ENCODE peak calls at places on chromosome 16, in six cellular contexts. G, E, K, Z, X and H are unnamed samples.

GRCh38 chr16:35533683-35534082 is 2074.3 kb downstream of the TP53TG3F start:
- DNase-seq in G (no peak), E (no peak), K (no peak), Z (no peak), X (no peak), H (no peak)

GRCh38 chr16:57859331-57859730 is 57.0 kb upstream of the KIFC3 start:
- DNase-seq in G (peak), E (peak), K (no peak), Z (no peak), X (peak), H (no peak)

GRCh38 chr16:6193718-6194117 is 1096.1 kb upstream of the EEF2KMT start:
- DNase-seq in G (peak), E (peak), K (no peak), Z (no peak), X (no peak), H (no peak)

GRCh38 chr16:50338371-50339231 is 30.2 kb downstream of the BRD7 start:
- DNase-seq in G (no peak), E (no peak), K (no peak), Z (no peak), X (no peak), H (no peak)

GRCh38 chr16:67235816-67236547 is 9.1 kb downstream of the TMEM208 start:
- DNase-seq in G (peak), E (no peak), K (no peak), Z (no peak), X (no peak), H (no peak)

GRCh38 chr16:75262104-75262799 is 10.8 kb upstream of the BCAR1 start:
- DNase-seq in G (peak), E (no peak), K (no peak), Z (no peak), X (peak), H (no peak)

GRCh38 chr16:18931756-18932155 is 5.5 kb upstream of the SMG1 start:
- DNase-seq in G (no peak), E (no peak), K (no peak), Z (no peak), X (no peak), H (no peak)

GRCh38 chr16:14358697-14359305 is 271.3 kb downstream of the PARN start:
- DNase-seq in G (no peak), E (no peak), K (no peak), Z (no peak), X (peak), H (no peak)

GRCh38 chr16:58451945-58452401 is 48.0 kb upstream of the NDRG4 start:
- DNase-seq in G (no peak), E (no peak), K (peak), Z (no peak), X (peak), H (peak)

GRCh38 chr16:78775161-78775561 is 675.7 kb downstream of the WWOX start:
- DNase-seq in G (no peak), E (no peak), K (no peak), Z (no peak), X (no peak), H (no peak)

GRCh38 chr16:53089434-53090270 is 34.9 kb downstream of the CHD9 start:
- DNase-seq in G (no peak), E (peak), K (no peak), Z (no peak), X (peak), H (no peak)

GRCh38 chr16:87851141-87851587 is 18.1 kb downstream of the SLC7A5 start:
- DNase-seq in G (no peak), E (no peak), K (no peak), Z (no peak), X (no peak), H (no peak)

GRCh38 chr16:75909746-75910145 is 183.5 kb upstream of the CPHXL start:
- DNase-seq in G (no peak), E (no peak), K (no peak), Z (no peak), X (no peak), H (no peak)

GRCh38 chr16:67667817-67668494 is 1.3 kb downstream of the C16orf86 start:
- DNase-seq in G (peak), E (peak), K (peak), Z (peak), X (peak), H (peak)

GRCh38 chr16:709651-710499 is 4.3 kb upstream of the FBXL16 start:
- DNase-seq in G (peak), E (peak), K (peak), Z (peak), X (peak), H (no peak)

GRCh38 chr16:85722497-85722896 is 28.4 kb downstream of the C16orf74 start:
- DNase-seq in G (no peak), E (no peak), K (no peak), Z (no peak), X (no peak), H (no peak)

GRCh38 chr16:47143677-47144558 is at the start of gene NETO2:
- DNase-seq in G (peak), E (peak), K (no peak), Z (no peak), X (peak), H (no peak)

GRCh38 chr16:83615131-83615530 is 192.6 kb upstream of the HSBP1 start:
- DNase-seq in G (no peak), E (no peak), K (no peak), Z (no peak), X (no peak), H (no peak)

GRCh38 chr16:16073884-16074781 is 124.7 kb downstream of the ABCC1 start:
- DNase-seq in G (peak), E (peak), K (peak), Z (peak), X (peak), H (peak)

GRCh38 chr16:15988268-15989013 is 39.0 kb downstream of the ABCC1 start:
- DNase-seq in G (peak), E (peak), K (no peak), Z (no peak), X (peak), H (no peak)

GRCh38 chr16:67656344-67657016 is 3.6 kb downstream of the ACD start:
- DNase-seq in G (no peak), E (no peak), K (no peak), Z (no peak), X (no peak), H (no peak)

GRCh38 chr16:77951788-77952187 is 70.6 kb upstream of the CLEC3A start:
- DNase-seq in G (peak), E (peak), K (no peak), Z (no peak), X (no peak), H (no peak)

GRCh38 chr16:54504372-54504771 is 217.8 kb upstream of the IRX3 start:
- DNase-seq in G (no peak), E (no peak), K (no peak), Z (no peak), X (no peak), H (no peak)

GRCh38 chr16:85015481-85016177 is 4.3 kb upstream of the ZDHHC7 start:
- DNase-seq in G (no peak), E (no peak), K (no peak), Z (no peak), X (peak), H (no peak)

GRCh38 chr16:55713103-55713502 is 57.3 kb downstream of the SLC6A2 start:
- DNase-seq in G (no peak), E (no peak), K (no peak), Z (no peak), X (no peak), H (no peak)

GRCh38 chr16:49482690-49483089 is 109.1 kb downstream of the C16orf78 start:
- DNase-seq in G (no peak), E (no peak), K (no peak), Z (no peak), X (no peak), H (no peak)

GRCh38 chr16:56910654-56911539 is 21.0 kb upstream of the HERPUD1 start:
- DNase-seq in G (no peak), E (no peak), K (peak), Z (peak), X (peak), H (no peak)

GRCh38 chr16:19166500-19166899 is 1.5 kb upstream of the SYT17 start:
- DNase-seq in G (no peak), E (no peak), K (no peak), Z (no peak), X (no peak), H (no peak)

GRCh38 chr16:26787924-26788323 is 278.8 kb upstream of the C16orf82 start:
- DNase-seq in G (no peak), E (no peak), K (no peak), Z (no peak), X (no peak), H (no peak)

GRCh38 chr16:51084074-51084928 is 66.8 kb downstream of the SALL1 start:
- DNase-seq in G (no peak), E (no peak), K (no peak), Z (no peak), X (no peak), H (no peak)

GRCh38 chr16:1583180-1583579 is 28.7 kb downstream of the IFT140 start:
- DNase-seq in G (peak), E (no peak), K (no peak), Z (no peak), X (no peak), H (no peak)

GRCh38 chr16:19840524-19841110 is 44.0 kb downstream of the GPRC5B start:
- DNase-seq in G (no peak), E (no peak), K (no peak), Z (no peak), X (no peak), H (no peak)

GRCh38 chr16:745739-746138 is 4.9 kb upstream of the CIAO3 start:
- DNase-seq in G (peak), E (peak), K (no peak), Z (no peak), X (no peak), H (no peak)

GRCh38 chr16:19168173-19169080 is at the start of gene SYT17:
- DNase-seq in G (peak), E (peak), K (no peak), Z (no peak), X (peak), H (no peak)

GRCh38 chr16:81399909-81400308 is 44.7 kb upstream of the CMIP start:
- DNase-seq in G (no peak), E (no peak), K (no peak), Z (no peak), X (no peak), H (no peak)

GRCh38 chr16:53924311-53924860 is 220.4 kb downstream of the FTO start:
- DNase-seq in G (no peak), E (peak), K (no peak), Z (no peak), X (no peak), H (no peak)

GRCh38 chr16:27461483-27462171 is 59.7 kb downstream of the IL21R start:
- DNase-seq in G (no peak), E (no peak), K (peak), Z (no peak), X (peak), H (peak)

DNA sequence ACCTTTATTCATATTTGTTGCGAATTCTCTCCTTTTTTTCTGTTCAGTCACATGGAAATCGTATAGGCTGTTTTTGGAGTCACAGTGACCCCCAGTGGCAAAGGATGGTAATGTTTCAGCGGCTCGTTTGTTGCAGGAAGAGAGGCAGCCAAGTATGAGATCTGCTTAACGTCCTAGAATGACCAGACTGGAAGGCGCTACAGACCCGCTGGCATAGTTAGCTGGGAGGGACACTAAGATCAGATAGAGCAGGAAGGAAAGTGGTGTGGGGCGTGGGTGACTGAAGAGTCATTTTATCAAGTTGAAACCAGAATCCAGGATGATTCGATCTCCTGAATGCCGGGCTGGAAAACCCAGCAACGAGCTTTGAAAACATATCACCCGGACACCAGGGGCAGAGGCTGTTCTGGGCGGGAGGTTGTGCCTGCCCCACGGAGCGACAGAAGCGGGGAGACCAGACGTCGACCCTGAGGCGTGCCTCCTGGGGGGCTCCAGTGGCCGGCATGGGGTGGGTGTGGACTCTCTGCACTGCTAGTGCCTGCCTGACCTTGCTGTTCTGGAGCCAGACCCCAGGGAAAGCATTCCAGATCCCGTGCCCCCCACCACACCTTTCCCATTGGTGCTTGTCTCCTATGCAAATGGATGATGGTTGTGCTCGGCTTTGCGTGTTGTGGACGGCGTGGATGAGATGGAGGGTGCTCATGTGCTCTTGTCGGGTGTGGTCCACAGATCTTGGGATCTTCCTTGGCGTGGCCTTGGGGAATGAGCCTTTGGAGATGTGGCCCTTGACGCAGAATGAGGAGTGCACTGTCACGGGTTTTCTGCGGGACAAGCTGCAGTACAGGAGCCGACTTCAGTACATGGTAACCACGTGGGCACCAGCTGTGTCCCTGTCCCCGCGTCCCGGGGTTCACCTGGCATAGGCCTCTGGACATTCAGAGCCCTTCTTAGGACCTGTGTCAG is 7.7 kb downstream of the IL34 start:
- DNase-seq in G (peak), E (peak), K (peak), Z (peak), X (peak), H (peak)
- H3K4me3 ChIP-seq in G (no peak), E (no peak), K (peak), Z (peak), X (peak), H (peak)

DNA sequence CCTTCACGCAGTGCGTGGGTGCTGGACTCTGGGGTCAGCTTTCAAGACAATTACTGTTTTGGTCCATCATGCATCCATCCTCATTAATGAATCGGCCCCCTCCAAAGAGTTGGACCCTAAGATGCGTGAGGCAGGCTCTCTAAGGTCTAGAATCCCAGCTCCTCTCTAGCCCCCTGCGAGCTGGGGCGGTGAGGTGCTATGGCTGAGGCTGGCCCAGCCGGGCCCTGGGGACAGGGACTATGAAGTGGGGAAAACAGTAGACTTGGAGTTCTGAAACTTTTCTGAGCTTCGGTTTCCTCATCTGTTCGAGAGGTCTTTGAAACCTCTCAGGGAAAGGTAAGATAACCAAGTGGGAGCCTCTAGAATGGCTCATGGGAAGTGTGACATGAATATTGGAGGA is 1.6 kb downstream of the SH2B1 start:
- DNase-seq in G (no peak), E (no peak), K (no peak), Z (no peak), X (no peak), H (no peak)
- H3K4me3 ChIP-seq in G (no peak), E (no peak), K (no peak), Z (no peak), X (no peak), H (no peak)

GRCh38 chr16:74076568-74076967 is 220.0 kb upstream of the PSMD7 start:
- DNase-seq in G (peak), E (no peak), K (no peak), Z (no peak), X (no peak), H (no peak)

GRCh38 chr16:74073471-74073870 is 223.1 kb upstream of the PSMD7 start:
- DNase-seq in G (no peak), E (no peak), K (no peak), Z (no peak), X (peak), H (peak)

GRCh38 chr16:74083582-74083981 is 213.0 kb upstream of the PSMD7 start:
- DNase-seq in G (no peak), E (no peak), K (no peak), Z (no peak), X (no peak), H (no peak)

GRCh38 chr16:74075393-74075792 is 221.2 kb upstream of the PSMD7 start:
- DNase-seq in G (no peak), E (no peak), K (no peak), Z (no peak), X (no peak), H (no peak)

DNA sequence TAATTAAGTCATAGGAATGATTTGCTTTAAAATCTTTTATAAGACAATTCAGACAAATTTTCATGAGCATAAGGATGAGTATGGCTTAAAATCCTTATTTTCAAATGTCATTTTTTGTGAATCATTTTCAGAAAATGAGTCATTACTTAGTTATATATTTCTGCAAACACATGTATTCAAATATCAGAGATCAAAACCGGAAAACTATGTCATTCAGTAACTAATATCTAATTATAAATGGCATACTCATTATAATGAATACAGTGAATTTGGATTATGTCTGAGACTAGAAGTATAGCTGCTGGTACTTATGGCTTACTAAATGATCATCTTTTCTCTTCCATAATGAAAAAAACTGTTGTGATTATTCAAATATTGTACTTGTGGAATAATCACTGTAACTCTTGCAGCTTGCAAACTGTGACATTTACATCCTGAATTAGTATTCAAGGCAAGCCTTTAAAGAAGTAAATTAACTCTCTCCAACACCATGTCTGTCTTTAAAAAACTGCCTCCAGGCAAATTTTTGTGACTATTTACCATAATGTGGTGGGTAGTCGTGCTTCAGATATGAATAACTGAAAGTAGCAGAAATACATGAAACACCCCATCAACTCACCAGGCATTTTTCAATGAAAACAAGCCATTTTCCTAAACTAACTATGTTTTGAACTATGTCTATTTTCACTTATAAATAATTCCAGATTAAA is 217.6 kb upstream of the PSMD7 start:
- DNase-seq in G (no peak), E (no peak), K (no peak), Z (no peak), X (no peak), H (no peak)
- H3K4me3 ChIP-seq in G (no peak), E (no peak), K (no peak), Z (no peak), X (no peak), H (no peak)

GRCh38 chr16:73051216-73051615 is 3.3 kb upstream of the ZFHX3 start:
- DNase-seq in G (no peak), E (no peak), K (no peak), Z (no peak), X (no peak), H (no peak)

GRCh38 chr16:73051903-73052302 is 4.0 kb upstream of the ZFHX3 start:
- DNase-seq in G (no peak), E (no peak), K (no peak), Z (no peak), X (no peak), H (no peak)

GRCh38 chr16:73053379-73054130 is 5.6 kb upstream of the ZFHX3 start:
- DNase-seq in G (peak), E (no peak), K (no peak), Z (no peak), X (peak), H (no peak)

GRCh38 chr16:73053038-73053378 is 5.1 kb upstream of the ZFHX3 start:
- DNase-seq in G (peak), E (no peak), K (no peak), Z (no peak), X (no peak), H (no peak)

DNA sequence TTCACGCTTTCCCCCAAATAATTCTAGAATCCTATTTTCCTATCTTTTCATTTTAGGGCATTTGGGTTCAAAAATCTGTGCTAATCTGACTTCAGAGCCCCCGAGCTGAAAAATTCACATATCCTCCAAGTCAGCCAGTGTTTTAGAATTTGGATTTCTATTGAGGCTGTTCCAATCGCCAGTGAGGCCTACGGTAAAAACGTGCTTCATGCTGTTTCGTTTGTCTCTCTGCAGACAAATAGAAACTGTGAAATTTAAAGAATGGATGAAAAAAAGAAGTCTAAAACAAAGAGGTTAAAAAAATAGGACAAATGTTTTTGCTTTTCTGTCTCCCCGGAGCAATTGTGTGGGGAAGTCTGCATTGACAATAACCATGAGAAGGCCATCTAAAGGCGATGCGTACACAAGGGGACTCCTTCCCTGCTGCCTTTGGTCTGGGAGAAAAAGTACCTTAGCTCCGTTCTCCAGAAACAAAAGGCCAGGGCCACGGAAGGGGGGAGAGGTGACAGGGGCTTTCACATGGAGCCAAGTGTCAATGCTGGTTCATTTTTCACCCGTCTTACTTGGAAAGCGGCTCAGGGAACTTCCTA is 4.6 kb upstream of the ZFHX3 start:
- DNase-seq in G (peak), E (peak), K (no peak), Z (no peak), X (no peak), H (no peak)
- H3K4me3 ChIP-seq in G (no peak), E (no peak), K (no peak), Z (peak), X (no peak), H (no peak)

GRCh38 chr16:25692734-25693508 is 1.2 kb downstream of the HS3ST4 start:
- DNase-seq in G (peak), E (peak), K (no peak), Z (no peak), X (no peak), H (no peak)

GRCh38 chr16:25691519-25692091 is at the start of gene HS3ST4:
- DNase-seq in G (peak), E (peak), K (no peak), Z (no peak), X (no peak), H (no peak)

GRCh38 chr16:25690563-25691143 is 1.1 kb upstream of the HS3ST4 start:
- DNase-seq in G (peak), E (peak), K (no peak), Z (no peak), X (peak), H (no peak)

GRCh38 chr16:25693621-25694020 is 1.9 kb downstream of the HS3ST4 start:
- DNase-seq in G (peak), E (peak), K (no peak), Z (no peak), X (no peak), H (no peak)

GRCh38 chr16:25692307-25692706 is 548 bp downstream of the HS3ST4 start:
- DNase-seq in G (no peak), E (peak), K (no peak), Z (no peak), X (no peak), H (no peak)
- H3K4me3 ChIP-seq in G (peak), E (peak), K (no peak), Z (no peak), X (no peak), H (no peak)

GRCh38 chr16:3383045-3383448 is 17.8 kb downstream of the ZSCAN32 start:
- DNase-seq in G (no peak), E (no peak), K (no peak), Z (no peak), X (no peak), H (no peak)
- H3K4me3 ChIP-seq in G (no peak), E (no peak), K (no peak), Z (no peak), X (no peak), H (no peak)

GRCh38 chr16:89467382-89467781 is 23.0 kb downstream of the ANKRD11 start:
- DNase-seq in G (no peak), E (no peak), K (no peak), Z (no peak), X (no peak), H (no peak)
- H3K4me3 ChIP-seq in G (no peak), E (no peak), K (no peak), Z (no peak), X (no peak), H (no peak)